ENCODE peak calls at places on chromosomes 7 and 10, in four cellular contexts. A is activated naive CD4-positive, alpha-beta T cell; J is fibroblast of pulmonary artery; E is NCI-H2171. X is an unnamed sample.

GRCh38 chr10:89025453-89025852 is 34.9 kb downstream of the FAS start:
- DNase-seq in A (no peak), J (no peak), E (no peak), X (no peak)

GRCh38 chr10:76149182-76149581 is 717.8 kb downstream of the LRMDA start:
- DNase-seq in A (no peak), J (no peak), E (no peak), X (peak; percentile 22)

GRCh38 chr10:77974396-77975074 is 48.0 kb upstream of the DLG5 start:
- DNase-seq in A (no peak), J (peak; percentile 65), E (no peak), X (peak; percentile 62)

GRCh38 chr10:116246263-116246662 is 26.7 kb downstream of the GFRA1 start:
- DNase-seq in A (no peak), J (no peak), E (no peak), X (no peak)

GRCh38 chr10:3067045-3067858 is at the start of gene PFKP:
- DNase-seq in A (peak; percentile 19), J (no peak), E (no peak), X (peak; percentile 28)

GRCh38 chr10:70903262-70903921 is 15.0 kb upstream of the PCBD1 start:
- DNase-seq in A (no peak), J (peak; percentile 58), E (no peak), X (peak; percentile 61)

GRCh38 chr7:2717293-2717904 is 29.4 kb downstream of the AMZ1 start:
- DNase-seq in A (no peak), J (peak; percentile 68), E (no peak), X (peak; percentile 35)

GRCh38 chr7:93414574-93414973 is 159.9 kb downstream of the CALCR start:
- DNase-seq in A (no peak), J (no peak), E (no peak), X (no peak)

GRCh38 chr10:43944742-43945730 is 296.4 kb upstream of the ZNF32 start:
- DNase-seq in A (no peak), J (no peak), E (no peak), X (no peak)

X was measured in cardiac fibroblast.